ENCODE peak calls at places on chromosomes 3 and 15, in ten cellular contexts. One of them, this sample, is unnamed.

GRCh38 chr3:98779936-98780335 is 16.8 kb downstream of the ST3GAL6 start:
- DNase-seq in tibial nerve: no peak
- DNase-seq in HCT116: no peak
- DNase-seq in adrenal gland: no peak
- DNase-seq in DND-41: no peak
- DNase-seq in A549: no peak
- DNase-seq in OCI-LY7: no peak
- DNase-seq in psoas muscle: no peak
- DNase-seq in thyroid gland: no peak
- DNase-seq in uterus: no peak
- DNase-seq in this sample: no peak

GRCh38 chr3:20185364-20185732 is 658 bp downstream of the SGO1 start:
- DNase-seq in tibial nerve: no peak
- DNase-seq in HCT116: no peak
- DNase-seq in adrenal gland: no peak
- DNase-seq in DND-41: peak; percentile 39
- DNase-seq in A549: no peak
- DNase-seq in OCI-LY7: peak; percentile 45
- DNase-seq in psoas muscle: no peak
- DNase-seq in thyroid gland: no peak
- DNase-seq in uterus: no peak
- DNase-seq in this sample: no peak

GRCh38 chr3:27616031-27616430 is 106.1 kb downstream of the EOMES start:
- DNase-seq in tibial nerve: no peak
- DNase-seq in HCT116: no peak
- DNase-seq in adrenal gland: no peak
- DNase-seq in DND-41: no peak
- DNase-seq in A549: no peak
- DNase-seq in OCI-LY7: no peak
- DNase-seq in psoas muscle: no peak
- DNase-seq in thyroid gland: no peak
- DNase-seq in uterus: no peak
- DNase-seq in this sample: no peak

GRCh38 chr3:189392969-189393368 is 221.2 kb downstream of the TPRG1 start:
- DNase-seq in tibial nerve: no peak
- DNase-seq in HCT116: peak; percentile 80
- DNase-seq in adrenal gland: no peak
- DNase-seq in DND-41: no peak
- DNase-seq in A549: peak; percentile 31
- DNase-seq in OCI-LY7: no peak
- DNase-seq in psoas muscle: no peak
- DNase-seq in thyroid gland: peak; percentile 40
- DNase-seq in uterus: no peak
- DNase-seq in this sample: no peak

GRCh38 chr15:41900526-41901380 is 6.9 kb upstream of the SPTBN5 start:
- DNase-seq in tibial nerve: no peak
- DNase-seq in HCT116: no peak
- DNase-seq in adrenal gland: no peak
- DNase-seq in DND-41: no peak
- DNase-seq in A549: no peak
- DNase-seq in OCI-LY7: no peak
- DNase-seq in psoas muscle: no peak
- DNase-seq in thyroid gland: no peak
- DNase-seq in uterus: no peak
- DNase-seq in this sample: peak; percentile 53

GRCh38 chr3:17670749-17671148 is 71.7 kb downstream of the TBC1D5 start:
- DNase-seq in tibial nerve: no peak
- DNase-seq in HCT116: no peak
- DNase-seq in adrenal gland: no peak
- DNase-seq in DND-41: no peak
- DNase-seq in A549: no peak
- DNase-seq in OCI-LY7: no peak
- DNase-seq in psoas muscle: no peak
- DNase-seq in thyroid gland: no peak
- DNase-seq in uterus: no peak
- DNase-seq in this sample: no peak

GRCh38 chr3:188807002-188807401 is 364.8 kb upstream of the TPRG1 start:
- DNase-seq in tibial nerve: no peak
- DNase-seq in HCT116: peak; percentile 13
- DNase-seq in adrenal gland: no peak
- DNase-seq in DND-41: no peak
- DNase-seq in A549: no peak
- DNase-seq in OCI-LY7: peak; percentile 28
- DNase-seq in psoas muscle: no peak
- DNase-seq in thyroid gland: no peak
- DNase-seq in uterus: no peak
- DNase-seq in this sample: no peak

GRCh38 chr3:111070772-111071256 is 802 bp upstream of the NECTIN3 start:
- DNase-seq in tibial nerve: no peak
- DNase-seq in HCT116: no peak
- DNase-seq in adrenal gland: no peak
- DNase-seq in DND-41: no peak
- DNase-seq in A549: peak; percentile 46
- DNase-seq in OCI-LY7: no peak
- DNase-seq in psoas muscle: no peak
- DNase-seq in thyroid gland: no peak
- DNase-seq in uterus: no peak
- DNase-seq in this sample: no peak

GRCh38 chr3:23096041-23096440 is 107.1 kb upstream of the UBE2E2 start:
- DNase-seq in tibial nerve: no peak
- DNase-seq in HCT116: no peak
- DNase-seq in adrenal gland: no peak
- DNase-seq in DND-41: no peak
- DNase-seq in A549: no peak
- DNase-seq in OCI-LY7: no peak
- DNase-seq in psoas muscle: no peak
- DNase-seq in thyroid gland: no peak
- DNase-seq in uterus: no peak
- DNase-seq in this sample: no peak

GRCh38 chr3:131142580-131142979 is 115.9 kb downstream of the NEK11 start:
- DNase-seq in tibial nerve: no peak
- DNase-seq in HCT116: no peak
- DNase-seq in adrenal gland: no peak
- DNase-seq in DND-41: no peak
- DNase-seq in A549: no peak
- DNase-seq in OCI-LY7: no peak
- DNase-seq in psoas muscle: no peak
- DNase-seq in thyroid gland: no peak
- DNase-seq in uterus: no peak
- DNase-seq in this sample: no peak

GRCh38 chr3:9727041-9727595 is 4.4 kb upstream of the BRPF1 start:
- DNase-seq in tibial nerve: no peak
- DNase-seq in HCT116: peak; percentile 48
- DNase-seq in adrenal gland: no peak
- DNase-seq in DND-41: peak; percentile 45
- DNase-seq in A549: peak; percentile 76
- DNase-seq in OCI-LY7: peak; percentile 84
- DNase-seq in psoas muscle: no peak
- DNase-seq in thyroid gland: no peak
- DNase-seq in uterus: no peak
- DNase-seq in this sample: no peak

GRCh38 chr3:76728411-76728810 is 311.5 kb upstream of the ROBO2 start:
- DNase-seq in tibial nerve: no peak
- DNase-seq in HCT116: no peak
- DNase-seq in adrenal gland: no peak
- DNase-seq in DND-41: no peak
- DNase-seq in A549: no peak
- DNase-seq in OCI-LY7: no peak
- DNase-seq in psoas muscle: no peak
- DNase-seq in thyroid gland: no peak
- DNase-seq in uterus: no peak
- DNase-seq in this sample: no peak
- TF ChIP-seq CTCF in tibial nerve: no peak
- TF ChIP-seq CTCF in HCT116: no peak
- TF ChIP-seq CTCF in adrenal gland: no peak
- TF ChIP-seq CTCF in DND-41: no peak
- TF ChIP-seq CTCF in A549: no peak
- TF ChIP-seq CTCF in OCI-LY7: no peak
- TF ChIP-seq CTCF in psoas muscle: no peak
- TF ChIP-seq CTCF in thyroid gland: no peak
- TF ChIP-seq CTCF in uterus: no peak
- TF ChIP-seq CTCF in this sample: no peak

GRCh38 chr15:39789736-39790135 is 7.1 kb upstream of the FSIP1 start:
- DNase-seq in tibial nerve: no peak
- DNase-seq in HCT116: no peak
- DNase-seq in adrenal gland: no peak
- DNase-seq in DND-41: no peak
- DNase-seq in A549: no peak
- DNase-seq in OCI-LY7: no peak
- DNase-seq in psoas muscle: no peak
- DNase-seq in thyroid gland: no peak
- DNase-seq in uterus: no peak
- DNase-seq in this sample: no peak
- H3K27ac ChIP-seq in tibial nerve: no peak overlapping the region
- H3K27ac ChIP-seq in HCT116: no peak overlapping the region
- H3K27ac ChIP-seq in adrenal gland: no peak overlapping the region
- H3K27ac ChIP-seq in DND-41: no peak overlapping the region
- H3K27ac ChIP-seq in A549: no peak overlapping the region
- H3K27ac ChIP-seq in OCI-LY7: no peak overlapping the region
- H3K27ac ChIP-seq in psoas muscle: no peak overlapping the region
- H3K27ac ChIP-seq in thyroid gland: no peak overlapping the region
- H3K27ac ChIP-seq in uterus: no peak overlapping the region
- H3K27ac ChIP-seq in this sample: no peak overlapping the region

DNA sequence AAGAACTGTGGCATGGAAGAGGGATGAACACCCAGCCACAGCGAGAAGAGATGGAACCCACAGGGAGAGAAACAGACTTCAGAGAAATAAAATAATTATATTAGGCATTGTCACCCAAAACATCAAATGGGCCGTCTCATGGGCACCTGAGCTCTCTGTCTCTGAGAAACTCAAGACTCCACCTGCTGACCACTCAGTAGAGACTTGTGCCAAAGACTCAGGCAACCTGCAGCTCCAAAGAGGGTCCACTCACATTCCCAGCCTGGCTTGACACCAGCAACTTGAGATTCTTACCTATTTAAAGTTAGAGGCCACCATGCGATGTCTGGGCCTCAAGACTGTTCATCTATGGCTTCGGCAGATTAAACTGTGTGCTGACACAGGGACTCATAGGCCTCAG is 12.0 kb downstream of the SEMA5B start:
- DNase-seq in tibial nerve: no peak
- DNase-seq in HCT116: no peak
- DNase-seq in adrenal gland: no peak
- DNase-seq in DND-41: no peak
- DNase-seq in A549: no peak
- DNase-seq in OCI-LY7: no peak
- DNase-seq in psoas muscle: no peak
- DNase-seq in thyroid gland: no peak
- DNase-seq in uterus: no peak
- DNase-seq in this sample: no peak
- TF ChIP-seq CTCF in tibial nerve: no peak
- TF ChIP-seq CTCF in HCT116: no peak
- TF ChIP-seq CTCF in adrenal gland: no peak
- TF ChIP-seq CTCF in DND-41: no peak
- TF ChIP-seq CTCF in A549: peak; percentile 15
- TF ChIP-seq CTCF in OCI-LY7: peak; percentile 33
- TF ChIP-seq CTCF in psoas muscle: no peak
- TF ChIP-seq CTCF in thyroid gland: no peak
- TF ChIP-seq CTCF in uterus: no peak
- TF ChIP-seq CTCF in this sample: no peak

GRCh38 chr3:50165388-50166308 is 10.5 kb downstream of the SEMA3F start:
- DNase-seq in tibial nerve: no peak
- DNase-seq in HCT116: no peak
- DNase-seq in adrenal gland: no peak
- DNase-seq in DND-41: no peak
- DNase-seq in A549: no peak
- DNase-seq in OCI-LY7: no peak
- DNase-seq in psoas muscle: peak; percentile 33
- DNase-seq in thyroid gland: peak; percentile 87
- DNase-seq in uterus: no peak
- DNase-seq in this sample: no peak

GRCh38 chr3:50163572-50163971 is 8.4 kb downstream of the SEMA3F start:
- DNase-seq in tibial nerve: no peak
- DNase-seq in HCT116: no peak
- DNase-seq in adrenal gland: no peak
- DNase-seq in DND-41: no peak
- DNase-seq in A549: no peak
- DNase-seq in OCI-LY7: no peak
- DNase-seq in psoas muscle: no peak
- DNase-seq in thyroid gland: no peak
- DNase-seq in uterus: no peak
- DNase-seq in this sample: no peak

GRCh38 chr3:50164481-50164880 is 9.4 kb downstream of the SEMA3F start:
- DNase-seq in tibial nerve: no peak
- DNase-seq in HCT116: no peak
- DNase-seq in adrenal gland: no peak
- DNase-seq in DND-41: no peak
- DNase-seq in A549: no peak
- DNase-seq in OCI-LY7: no peak
- DNase-seq in psoas muscle: no peak
- DNase-seq in thyroid gland: no peak
- DNase-seq in uterus: no peak
- DNase-seq in this sample: no peak

GRCh38 chr3:50164056-50164455 is 8.9 kb downstream of the SEMA3F start:
- DNase-seq in tibial nerve: peak; percentile 47
- DNase-seq in HCT116: no peak
- DNase-seq in adrenal gland: peak; percentile 90
- DNase-seq in DND-41: no peak
- DNase-seq in A549: peak; percentile 50
- DNase-seq in OCI-LY7: no peak
- DNase-seq in psoas muscle: peak; percentile 82
- DNase-seq in thyroid gland: peak; percentile 94
- DNase-seq in uterus: peak; percentile 93
- DNase-seq in this sample: peak; percentile 96

DNA sequence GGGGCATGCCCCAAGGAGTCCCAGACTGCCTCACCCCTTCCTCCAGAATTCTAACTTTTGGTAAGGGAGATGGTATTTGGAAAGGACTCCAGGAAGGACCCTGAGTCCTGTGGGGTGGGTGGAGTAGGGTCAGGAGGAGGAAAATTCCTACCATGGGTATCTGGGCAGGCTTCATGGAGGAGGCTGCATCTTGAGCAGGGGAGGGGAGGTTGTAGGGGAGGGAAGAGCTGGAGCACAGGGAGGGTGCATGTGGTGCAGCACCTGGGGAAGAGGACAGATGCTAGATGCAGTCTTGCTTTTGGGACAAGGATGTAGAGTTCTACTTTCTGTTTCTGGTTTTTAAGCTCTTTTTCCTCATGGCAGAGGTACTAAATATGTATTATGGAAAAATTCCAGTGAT is 9.9 kb downstream of the SEMA3F start:
- DNase-seq in tibial nerve: no peak
- DNase-seq in HCT116: no peak
- DNase-seq in adrenal gland: no peak
- DNase-seq in DND-41: no peak
- DNase-seq in A549: no peak
- DNase-seq in OCI-LY7: no peak
- DNase-seq in psoas muscle: no peak
- DNase-seq in thyroid gland: no peak
- DNase-seq in uterus: no peak
- DNase-seq in this sample: no peak
- H3K27ac ChIP-seq in tibial nerve: no peak overlapping the region
- H3K27ac ChIP-seq in HCT116: no peak overlapping the region
- H3K27ac ChIP-seq in adrenal gland: no peak overlapping the region
- H3K27ac ChIP-seq in DND-41: no peak overlapping the region
- H3K27ac ChIP-seq in A549: peak overlapping the region; percentile 88
- H3K27ac ChIP-seq in OCI-LY7: no peak overlapping the region
- H3K27ac ChIP-seq in psoas muscle: peak overlapping the region; percentile 69
- H3K27ac ChIP-seq in thyroid gland: peak overlapping the region; percentile 93
- H3K27ac ChIP-seq in uterus: peak overlapping the region; percentile 84
- H3K27ac ChIP-seq in this sample: peak overlapping the region; percentile 90

This sample was measured in sigmoid colon.